ENCODE peak calls at places on chromosome 1, in seven cellular contexts. Q is GM06990; N is MG63; Y is transverse colon; Z is neural crest cell; D is stimulated activated CD8-positive, alpha-beta memory T cell treated with anti-CD3 and anti-CD28 coated beads, Interleukin-4, amount 100 ng/mL, for 48 hours; E is NCI-H1105 treated with DMSO at 0.1 percent for 48 hours. C is an unnamed sample.

GRCh38 chr1:44019398-44020044 is 11.7 kb downstream of the SLC6A9 start:
- DNase-seq in Q (no peak), N (no peak), Y (no peak), Z (no peak), D (no peak), E (no peak), C (no peak)

GRCh38 chr1:174040387-174040786 is 18.2 kb upstream of the RC3H1 start:
- DNase-seq in Q (no peak), N (peak), Y (no peak), Z (no peak), D (no peak), E (peak), C (no peak)

GRCh38 chr1:70208292-70208691 is 2.9 kb upstream of the LRRC40 start:
- DNase-seq in Q (no peak), N (no peak), Y (no peak), Z (no peak), D (no peak), E (no peak), C (no peak)

GRCh38 chr1:194117582-194117981 is 931.2 kb upstream of the B3GALT2 start:
- DNase-seq in Q (no peak), N (no peak), Y (no peak), Z (no peak), D (no peak), E (no peak), C (no peak)

GRCh38 chr1:155018617-155019348 is 14.8 kb downstream of the DCST2 start:
- DNase-seq in Q (no peak), N (no peak), Y (no peak), Z (no peak), D (no peak), E (no peak), C (no peak)

GRCh38 chr1:116667577-116668105 is at the start of gene IGSF3:
- DNase-seq in Q (peak), N (peak), Y (peak), Z (peak), D (peak), E (peak), C (peak)

GRCh38 chr1:8238141-8239038 is 79.5 kb upstream of the SLC45A1 start:
- DNase-seq in Q (no peak), N (no peak), Y (no peak), Z (no peak), D (no peak), E (no peak), C (no peak)

GRCh38 chr1:64396817-64397216 is 73.1 kb upstream of the CACHD1 start:
- DNase-seq in Q (no peak), N (no peak), Y (no peak), Z (no peak), D (no peak), E (no peak), C (no peak)